ENCODE peak calls at places on chromosomes 12 and 14, in six cellular contexts. X is GM06990; F is heart left ventricle; P is activated effector memory CD4-positive, alpha-beta T cell treated with Interleukin-2 at 50 U/mL for 16 hours; L is CD4-positive, alpha-beta T cell; N is germinal center. Y is an unnamed sample.

GRCh38 chr12:47817272-47818006 is 2.3 kb downstream of the HDAC7 start:
- DNase-seq in L (no peak), X (no peak), P (no peak), F (no peak), N (no peak), Y (no peak)

GRCh38 chr14:62691613-62692489 is 353.4 kb downstream of the KCNH5 start:
- DNase-seq in X (no peak), N (no peak), F (no peak), P (no peak), L (no peak), Y (no peak)

GRCh38 chr12:3049596-3050314 is 27.4 kb upstream of the TSPAN9 start:
- DNase-seq in F (no peak), X (no peak), L (no peak), P (no peak), N (no peak), Y (no peak)

GRCh38 chr14:22403286-22403685 is 185.7 kb downstream of the DAD1 start:
- DNase-seq in L (no peak), X (no peak), P (no peak), N (no peak), F (no peak), Y (no peak)

GRCh38 chr12:1806301-1807106 is 13.9 kb upstream of the LRTM2 start:
- DNase-seq in F (no peak), N (no peak), L (no peak), X (no peak), P (no peak), Y (no peak)

GRCh38 chr14:75578786-75579781 is 664 bp downstream of the FLVCR2 start:
- DNase-seq in X (no peak), L (no peak), F (no peak), N (no peak), P (no peak), Y (no peak)

GRCh38 chr12:110371408-110372055 is 32.0 kb downstream of the ANAPC7 start:
- DNase-seq in N (peak), X (peak), F (no peak), P (no peak), L (no peak), Y (no peak)

GRCh38 chr14:104137297-104138097 is 890 bp upstream of the KIF26A start:
- DNase-seq in L (peak), X (peak), P (peak), F (peak), N (peak), Y (peak)

GRCh38 chr14:20494935-20495766 is 10.2 kb upstream of the RNASE10 start:
- DNase-seq in P (no peak), L (no peak), N (no peak), F (no peak), X (no peak), Y (no peak)

GRCh38 chr12:121711925-121712461 is 559 bp upstream of the TMEM120B start:
- DNase-seq in P (no peak), N (peak), L (peak), X (no peak), F (peak), Y (peak)

GRCh38 chr12:56932146-56932545 is 2.1 kb downstream of the SDR9C7 start:
- DNase-seq in N (no peak), L (no peak), X (no peak), P (no peak), F (no peak), Y (no peak)

GRCh38 chr14:22656226-22656625 is 12.1 kb upstream of the OR6J1 start:
- DNase-seq in N (no peak), L (no peak), X (no peak), F (no peak), P (no peak), Y (no peak)

GRCh38 chr12:106644335-106645073 is 61.7 kb downstream of the RFX4 start:
- DNase-seq in N (no peak), F (no peak), L (no peak), P (no peak), X (no peak), Y (no peak)

GRCh38 chr14:53491256-53491905 is 338.3 kb upstream of the DDHD1 start:
- DNase-seq in L (no peak), P (no peak), F (no peak), N (no peak), X (no peak), Y (no peak)

GRCh38 chr12:92080390-92081285 is 65.0 kb downstream of the BTG1 start:
- DNase-seq in X (no peak), N (no peak), F (no peak), P (no peak), L (no peak), Y (no peak)

GRCh38 chr12:47551426-47551851 is 154.4 kb downstream of the RPAP3 start:
- DNase-seq in F (peak), L (no peak), P (no peak), N (no peak), X (no peak), Y (no peak)

GRCh38 chr14:31802838-31803237 is 241.6 kb downstream of the NUBPL start:
- DNase-seq in X (no peak), N (no peak), L (no peak), F (no peak), P (no peak), Y (no peak)

GRCh38 chr12:98698603-98699463 is 53.7 kb downstream of the APAF1 start:
- DNase-seq in X (no peak), N (peak), F (peak), L (peak), P (peak), Y (no peak)

GRCh38 chr14:73680821-73681220 is 33.4 kb downstream of the PNMA1 start:
- DNase-seq in N (no peak), P (no peak), X (no peak), F (no peak), L (no peak), Y (no peak)

GRCh38 chr14:74502236-74503019 is 8.9 kb downstream of the ISCA2 start:
- DNase-seq in X (no peak), F (no peak), L (no peak), P (no peak), N (peak), Y (no peak)

GRCh38 chr14:78152246-78153068 is 17.7 kb upstream of the NRXN3 start:
- DNase-seq in N (no peak), X (no peak), F (no peak), P (no peak), L (no peak), Y (no peak)

GRCh38 chr12:34291426-34291901 is 269.2 kb downstream of the ALG10 start:
- DNase-seq in P (no peak), F (peak), X (no peak), L (no peak), N (no peak), Y (no peak)

GRCh38 chr12:67927231-67927630 is 62.0 kb upstream of the IFNG-AS1 start:
- DNase-seq in X (no peak), F (no peak), L (no peak), N (no peak), P (no peak), Y (no peak)

GRCh38 chr12:6534914-6535696 is 788 bp downstream of the GAPDH start:
- DNase-seq in P (peak), L (peak), F (peak), X (peak), N (peak), Y (peak)

GRCh38 chr12:114916124-114916523 is 232.1 kb upstream of the TBX3 start:
- DNase-seq in N (no peak), F (no peak), L (no peak), X (no peak), P (no peak), Y (no peak)

GRCh38 chr12:83016226-83016835 is 329.6 kb downstream of the TMTC2 start:
- DNase-seq in N (no peak), X (no peak), F (peak), L (no peak), P (no peak), Y (no peak)

GRCh38 chr12:54306925-54307731 is 6.3 kb upstream of the NFE2 start:
- DNase-seq in N (no peak), F (peak), L (peak), X (no peak), P (peak), Y (no peak)

Y was measured in T-cell.